ENCODE peak calls at places on chromosomes 4 and X, in ten cellular contexts. B is HFF-Myc; L is WERI-Rb-1; Z is AG09309; V is activated CD8-positive, alpha-beta T cell treated with anti-CD3 and anti-CD28 coated beads for 36 hours; R is PC-3; Q is heart left ventricle; Y is gastrocnemius medialis; A is activated B cell treated with CpG ODN at 0.5 μM for 24 hours; P is tibial nerve. K is an unnamed sample.

GRCh38 chr4:54475546-54475945 is 182.2 kb upstream of the KIT start:
- DNase-seq in B (no peak), L (no peak), Z (no peak), V (no peak), R (no peak), Q (no peak), Y (no peak), A (no peak), P (no peak), K (no peak)

GRCh38 chr4:115456228-115456627 is 342.8 kb upstream of the NDST4 start:
- DNase-seq in B (no peak), L (no peak), Z (no peak), V (no peak), R (no peak), Q (no peak), Y (no peak), A (no peak), P (no peak), K (no peak)

GRCh38 chr4:52576326-52576725 is 82.8 kb downstream of the USP46 start:
- DNase-seq in B (no peak), L (no peak), Z (no peak), V (no peak), R (no peak), Q (no peak), Y (no peak), A (no peak), P (no peak), K (no peak)

GRCh38 chr4:120506536-120506935 is 416.0 kb downstream of the PRDM5 start:
- DNase-seq in B (no peak), L (no peak), Z (no peak), V (no peak), R (no peak), Q (no peak), Y (no peak), A (no peak), P (no peak), K (no peak)

GRCh38 chrX:68292471-68292870 is 140.8 kb downstream of the OPHN1 start:
- DNase-seq in B (no peak), L (no peak), Z (no peak), V (no peak), R (peak), Q (no peak), Y (no peak), A (no peak), P (no peak), K (no peak)

GRCh38 chrX:13794417-13794816 is 22.5 kb downstream of the GPM6B start:
- DNase-seq in B (no peak), L (no peak), Z (no peak), V (no peak), R (no peak), Q (no peak), Y (no peak), A (no peak), P (no peak), K (no peak)

GRCh38 chrX:123860983-123861382 is 1.1 kb downstream of the XIAP start:
- DNase-seq in B (no peak), L (no peak), Z (no peak), V (no peak), R (peak), Q (no peak), Y (no peak), A (no peak), P (no peak), K (no peak)

GRCh38 chr4:142500966-142501365 is 345.1 kb downstream of the INPP4B start:
- DNase-seq in B (no peak), L (no peak), Z (no peak), V (no peak), R (no peak), Q (no peak), Y (peak), A (no peak), P (no peak), K (no peak)

GRCh38 chrX:16870861-16871584 is 861 bp upstream of the RBBP7 start:
- DNase-seq in B (no peak), L (peak), Z (no peak), V (peak), R (peak), Q (peak), Y (peak), A (no peak), P (no peak), K (peak)

GRCh38 chrX:129655547-129656248 is 942 bp upstream of the APLN start:
- DNase-seq in B (no peak), L (peak), Z (no peak), V (no peak), R (peak), Q (no peak), Y (no peak), A (no peak), P (no peak), K (no peak)

GRCh38 chr4:21885770-21886169 is 62.8 kb downstream of the KCNIP4 start:
- DNase-seq in B (no peak), L (no peak), Z (no peak), V (no peak), R (no peak), Q (no peak), Y (no peak), A (no peak), P (no peak), K (no peak)

GRCh38 chr4:159368320-159368719 is 265.4 kb downstream of the RAPGEF2 start:
- DNase-seq in B (no peak), L (no peak), Z (no peak), V (no peak), R (no peak), Q (no peak), Y (no peak), A (no peak), P (no peak), K (no peak)

GRCh38 chr4:111933703-111934102 is 211.6 kb upstream of the FAM241A start:
- DNase-seq in B (no peak), L (no peak), Z (no peak), V (no peak), R (no peak), Q (no peak), Y (no peak), A (no peak), P (no peak), K (no peak)

GRCh38 chr4:111941957-111942356 is 203.3 kb upstream of the FAM241A start:
- DNase-seq in B (no peak), L (no peak), Z (no peak), V (no peak), R (no peak), Q (no peak), Y (no peak), A (no peak), P (no peak), K (no peak)

GRCh38 chr4:111934294-111934693 is 211.0 kb upstream of the FAM241A start:
- DNase-seq in B (no peak), L (no peak), Z (no peak), V (no peak), R (no peak), Q (no peak), Y (no peak), A (no peak), P (no peak), K (no peak)

DNA sequence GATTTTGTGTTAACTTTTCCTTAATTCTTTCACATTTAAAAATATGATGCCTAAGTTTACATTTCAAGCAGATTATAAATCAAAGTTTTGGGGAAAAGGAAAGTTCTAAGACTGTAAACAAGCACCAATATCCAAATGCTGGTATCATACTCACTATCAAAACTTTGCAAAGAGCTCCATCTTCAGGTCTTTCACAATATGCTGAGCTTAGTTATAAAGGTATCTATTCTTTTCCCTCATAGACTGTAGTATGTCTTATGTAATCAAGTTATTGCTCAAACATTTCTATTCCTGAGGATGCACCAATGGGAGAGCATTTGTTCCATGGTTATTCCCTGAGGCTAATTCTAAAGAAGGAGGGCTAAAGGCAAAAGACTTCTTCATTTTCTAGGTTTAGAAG is 207.9 kb upstream of the FAM241A start:
- DNase-seq in B (no peak), L (no peak), Z (peak), V (no peak), R (peak), Q (no peak), Y (no peak), A (no peak), P (no peak), K (no peak)
- TF ChIP-seq CTCF in B (peak), L (peak), Z (peak), V (no peak), R (peak), Q (no peak), Y (no peak), A (peak), P (no peak), K (no peak)

GRCh38 chr4:109298279-109299010 is 4.0 kb downstream of the COL25A1 start:
- DNase-seq in B (no peak), L (peak), Z (no peak), V (no peak), R (peak), Q (no peak), Y (no peak), A (no peak), P (no peak), K (no peak)
- TF ChIP-seq CTCF in B (peak), L (peak), Z (peak), V (no peak), R (peak), Q (peak), Y (no peak), A (no peak), P (peak), K (peak)

GRCh38 chr4:146273204-146273901 is 59.0 kb downstream of the REELD1 start:
- DNase-seq in B (no peak), L (no peak), Z (no peak), V (peak), R (no peak), Q (no peak), Y (no peak), A (no peak), P (no peak), K (no peak)

GRCh38 chr4:146278986-146279385 is 64.6 kb downstream of the REELD1 start:
- DNase-seq in B (no peak), L (no peak), Z (no peak), V (no peak), R (no peak), Q (no peak), Y (no peak), A (no peak), P (no peak), K (no peak)

GRCh38 chr4:146274774-146275173 is 60.4 kb downstream of the REELD1 start:
- DNase-seq in B (no peak), L (no peak), Z (no peak), V (no peak), R (no peak), Q (no peak), Y (no peak), A (no peak), P (no peak), K (no peak)

GRCh38 chr4:146271466-146271865 is 57.1 kb downstream of the REELD1 start:
- DNase-seq in B (no peak), L (no peak), Z (no peak), V (no peak), R (no peak), Q (no peak), Y (no peak), A (no peak), P (no peak), K (no peak)

GRCh38 chr4:146275370-146275769 is 61.0 kb downstream of the REELD1 start:
- DNase-seq in B (no peak), L (no peak), Z (no peak), V (no peak), R (no peak), Q (no peak), Y (no peak), A (no peak), P (no peak), K (no peak)
- TF ChIP-seq CTCF in B (no peak), L (no peak), Z (no peak), V (no peak), R (no peak), Q (no peak), Y (no peak), A (no peak), P (no peak), K (no peak)

DNA sequence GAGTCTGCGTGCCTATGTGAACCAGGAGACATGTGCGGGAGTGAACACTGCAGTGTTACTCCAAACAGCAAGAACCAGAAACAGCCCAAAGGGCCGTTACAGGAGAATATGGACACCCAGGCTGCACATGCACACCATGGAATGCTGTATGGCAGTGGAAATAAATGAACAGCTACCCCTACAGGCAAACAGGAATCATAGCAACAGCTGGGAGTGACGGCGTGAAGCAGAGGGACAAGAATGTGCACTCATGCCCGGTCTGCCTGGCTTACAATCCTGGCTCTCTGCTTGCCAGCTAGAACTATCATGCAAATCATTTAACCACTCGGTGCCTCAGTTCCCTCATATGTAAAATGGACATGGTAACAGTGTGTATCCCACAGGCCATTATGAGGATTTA is 16.6 kb downstream of the GPKOW start:
- DNase-seq in B (no peak), L (peak), Z (peak), V (peak), R (peak), Q (no peak), Y (peak), A (no peak), P (no peak), K (peak)
- TF ChIP-seq CTCF in B (peak), L (peak), Z (peak), V (no peak), R (peak), Q (peak), Y (no peak), A (no peak), P (no peak), K (peak)

DNA sequence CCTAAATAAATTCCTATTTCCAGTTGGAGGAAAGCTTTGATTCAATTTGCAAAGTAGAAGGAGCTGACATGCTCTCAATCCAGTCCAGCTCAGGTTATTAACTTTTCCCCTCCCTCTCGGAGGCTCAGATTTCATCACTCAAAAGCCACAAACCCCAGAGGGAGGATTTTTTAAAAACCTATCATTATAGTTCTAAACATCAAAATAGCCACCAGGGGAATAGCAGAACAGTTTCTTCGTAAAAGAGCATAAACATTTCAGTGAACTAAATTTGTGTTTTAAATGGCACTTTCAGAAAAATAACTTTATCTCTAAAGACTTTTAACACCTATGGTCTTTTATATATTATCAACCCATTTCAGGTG is 8.8 kb downstream of the GPRIN3 start:
- DNase-seq in B (no peak), L (no peak), Z (no peak), V (no peak), R (peak), Q (no peak), Y (no peak), A (no peak), P (no peak), K (no peak)
- TF ChIP-seq CTCF in B (no peak), L (no peak), Z (no peak), V (no peak), R (no peak), Q (peak), Y (no peak), A (no peak), P (no peak), K (no peak)

GRCh38 chr4:83708500-83709175 is 172.7 kb downstream of the GPAT3 start:
- DNase-seq in B (no peak), L (no peak), Z (no peak), V (no peak), R (no peak), Q (no peak), Y (no peak), A (no peak), P (no peak), K (no peak)

GRCh38 chr4:83699358-83699757 is 163.4 kb downstream of the GPAT3 start:
- DNase-seq in B (no peak), L (no peak), Z (no peak), V (no peak), R (no peak), Q (no peak), Y (no peak), A (no peak), P (no peak), K (no peak)

GRCh38 chr4:83709627-83710026 is 173.7 kb downstream of the GPAT3 start:
- DNase-seq in B (no peak), L (peak), Z (no peak), V (no peak), R (no peak), Q (no peak), Y (no peak), A (no peak), P (no peak), K (no peak)

GRCh38 chr4:83701041-83701440 is 165.1 kb downstream of the GPAT3 start:
- DNase-seq in B (no peak), L (no peak), Z (no peak), V (no peak), R (no peak), Q (no peak), Y (no peak), A (no peak), P (no peak), K (no peak)

DNA sequence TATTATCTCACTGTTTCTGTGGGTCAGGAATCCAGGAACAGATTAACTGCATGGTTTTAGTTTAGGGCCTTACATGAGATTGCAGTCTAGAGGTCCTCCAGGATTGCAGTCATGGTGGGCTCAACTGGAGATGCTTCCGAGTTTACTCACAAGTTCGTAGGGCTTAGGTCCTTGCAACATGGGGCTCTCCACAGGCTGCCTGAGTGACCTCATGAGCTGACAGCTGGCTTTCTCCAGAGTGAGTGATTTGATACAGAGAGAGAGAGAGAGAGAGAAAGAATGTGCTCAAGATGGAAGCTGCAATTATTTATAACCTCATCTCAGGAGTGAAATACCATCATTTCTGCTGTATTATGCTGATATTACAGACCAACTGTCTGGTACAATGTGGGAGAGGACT is 168.9 kb downstream of the GPAT3 start:
- DNase-seq in B (no peak), L (no peak), Z (no peak), V (no peak), R (no peak), Q (no peak), Y (no peak), A (no peak), P (no peak), K (no peak)
- TF ChIP-seq CTCF in B (no peak), L (no peak), Z (no peak), V (no peak), R (no peak), Q (no peak), Y (no peak), A (no peak), P (no peak), K (no peak)

GRCh38 chr4:104064650-104065577 is 345.1 kb upstream of the TACR3 start:
- DNase-seq in B (no peak), L (peak), Z (no peak), V (peak), R (peak), Q (no peak), Y (no peak), A (no peak), P (peak), K (peak)
- TF ChIP-seq CTCF in B (no peak), L (peak), Z (no peak), V (no peak), R (peak), Q (peak), Y (no peak), A (no peak), P (peak), K (peak)

K was measured in glutamatergic neuron.